ENCODE peak calls at places on chromosomes 11 and 22, in six cellular contexts. J, W, N, H, S and B are unnamed samples.

GRCh38 chr22:20062043-20062765 is 17.8 kb upstream of the DGCR8 start:
- DNase-seq in J (no peak), W (no peak), N (no peak), H (no peak), S (no peak), B (no peak)

GRCh38 chr11:41403462-41403861 is 56.0 kb downstream of the LRRC4C start:
- DNase-seq in J (no peak), W (no peak), N (no peak), H (no peak), S (no peak), B (no peak)

GRCh38 chr11:8209208-8209807 is 40.5 kb upstream of the RIC3 start:
- DNase-seq in J (peak), W (no peak), N (peak), H (no peak), S (no peak), B (no peak)

GRCh38 chr11:75305993-75306392 is 45.5 kb downstream of the ARRB1 start:
- DNase-seq in J (no peak), W (no peak), N (no peak), H (no peak), S (no peak), B (no peak)

GRCh38 chr22:22195265-22196017 is 49.1 kb upstream of the VPREB1 start:
- DNase-seq in J (peak), W (peak), N (peak), H (no peak), S (peak), B (no peak)

GRCh38 chr11:119433369-119433749 is 10.4 kb upstream of the THY1 start:
- DNase-seq in J (no peak), W (no peak), N (no peak), H (no peak), S (no peak), B (no peak)

GRCh38 chr11:36317992-36318391 is 21.9 kb downstream of the PRR5L start:
- DNase-seq in J (no peak), W (no peak), N (no peak), H (no peak), S (no peak), B (no peak)

GRCh38 chr11:60717956-60718355 is 6.6 kb upstream of the MS4A18 start:
- DNase-seq in J (no peak), W (no peak), N (no peak), H (no peak), S (no peak), B (no peak)

GRCh38 chr11:112797653-112798293 is 163.4 kb upstream of the NCAM1 start:
- DNase-seq in J (peak), W (peak), N (peak), H (peak), S (no peak), B (no peak)

GRCh38 chr11:130037881-130038601 is 31.7 kb upstream of the APLP2 start:
- DNase-seq in J (no peak), W (no peak), N (no peak), H (no peak), S (no peak), B (no peak)

GRCh38 chr11:65311197-65311631 is 3.5 kb upstream of the CDC42EP2 start:
- DNase-seq in J (no peak), W (peak), N (no peak), H (no peak), S (no peak), B (no peak)

GRCh38 chr22:29306830-29307657 is 594 bp downstream of the GAS2L1 start:
- DNase-seq in J (no peak), W (peak), N (peak), H (no peak), S (no peak), B (no peak)

GRCh38 chr22:40951795-40952602 is 821 bp downstream of the RBX1 start:
- DNase-seq in J (no peak), W (no peak), N (no peak), H (no peak), S (no peak), B (no peak)

GRCh38 chr11:120467627-120468026 is 43.9 kb upstream of the GRIK4 start:
- DNase-seq in J (no peak), W (no peak), N (no peak), H (no peak), S (no peak), B (no peak)

GRCh38 chr11:108693852-108694251 is 29.0 kb downstream of the DDX10 start:
- DNase-seq in J (no peak), W (no peak), N (no peak), H (no peak), S (no peak), B (no peak)

GRCh38 chr22:28976588-28976987 is 85.0 kb downstream of the C22orf31 start:
- DNase-seq in J (no peak), W (no peak), N (no peak), H (no peak), S (no peak), B (no peak)

GRCh38 chr22:30611197-30611596 is 4.2 kb downstream of the TCN2 start:
- DNase-seq in J (no peak), W (no peak), N (no peak), H (no peak), S (no peak), B (no peak)

GRCh38 chr11:19437760-19438159 is 197.0 kb upstream of the E2F8 start:
- DNase-seq in J (no peak), W (no peak), N (no peak), H (no peak), S (no peak), B (no peak)

GRCh38 chr22:45073064-45073463 is 63.3 kb upstream of the PHF21B start:
- DNase-seq in J (no peak), W (no peak), N (no peak), H (no peak), S (no peak), B (no peak)

GRCh38 chr11:62372871-62373270 is 35.6 kb downstream of the ASRGL1 start:
- DNase-seq in J (no peak), W (no peak), N (no peak), H (no peak), S (no peak), B (no peak)

GRCh38 chr11:16883179-16883578 is 131.0 kb downstream of the PLEKHA7 start:
- DNase-seq in J (no peak), W (peak), N (no peak), H (no peak), S (no peak), B (peak)

GRCh38 chr11:19168090-19168489 is 33.7 kb downstream of the CSRP3 start:
- DNase-seq in J (no peak), W (peak), N (no peak), H (no peak), S (no peak), B (no peak)

GRCh38 chr22:41364955-41365354 is 16.8 kb upstream of the TEF start:
- DNase-seq in J (no peak), W (no peak), N (no peak), H (no peak), S (no peak), B (no peak)

GRCh38 chr11:9825315-9825714 is 161.4 kb downstream of the SWAP70 start:
- DNase-seq in J (no peak), W (no peak), N (no peak), H (no peak), S (no peak), B (no peak)

GRCh38 chr11:17277024-17277584 is 565 bp downstream of the NUCB2 start:
- DNase-seq in J (no peak), W (no peak), N (no peak), H (no peak), S (no peak), B (no peak)

GRCh38 chr11:62061356-62062222 is 62.2 kb upstream of the INCENP start:
- DNase-seq in J (no peak), W (no peak), N (no peak), H (no peak), S (no peak), B (no peak)

GRCh38 chr22:37330200-37331033 is 48.1 kb downstream of the CYTH4 start:
- DNase-seq in J (peak), W (no peak), N (no peak), H (peak), S (no peak), B (no peak)
- H3K27ac ChIP-seq in J (no peak), W (no peak), N (no peak), H (no peak), S (no peak), B (no peak)

DNA sequence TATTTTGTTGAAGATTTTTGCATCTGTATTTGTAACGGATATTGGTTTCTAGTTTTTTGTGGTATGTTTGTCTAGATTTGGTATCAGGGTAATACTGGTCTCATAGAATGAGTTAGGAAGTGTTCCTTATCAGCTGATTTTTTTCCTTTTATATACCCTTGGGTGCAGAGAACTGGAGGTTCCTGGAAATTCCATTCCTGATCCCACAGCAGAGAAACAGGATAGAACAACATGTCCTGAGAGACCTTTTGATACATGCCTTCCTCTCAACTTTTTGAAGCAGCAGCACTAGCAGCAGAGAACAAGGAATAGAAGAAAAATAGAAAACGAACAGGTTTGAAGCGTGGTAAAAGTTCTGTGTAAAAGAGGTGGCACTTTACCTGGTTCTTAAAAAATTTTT is 36.8 kb downstream of the BIRC2 start:
- DNase-seq in J (no peak), W (no peak), N (no peak), H (no peak), S (no peak), B (no peak)
- H3K27ac ChIP-seq in J (no peak), W (no peak), N (no peak), H (no peak), S (no peak), B (no peak)

GRCh38 chr11:58027341-58027740 is 3.4 kb upstream of the OR6Q1 start:
- DNase-seq in J (no peak), W (no peak), N (no peak), H (no peak), S (no peak), B (peak)

GRCh38 chr11:58028687-58029411 is 1.9 kb upstream of the OR6Q1 start:
- DNase-seq in J (no peak), W (no peak), N (no peak), H (no peak), S (no peak), B (peak)

GRCh38 chr11:58023435-58023931 is at the start of gene OR9Q1:
- DNase-seq in J (no peak), W (no peak), N (no peak), H (no peak), S (no peak), B (no peak)

GRCh38 chr11:58024601-58025091 is 965 bp downstream of the OR9Q1 start:
- DNase-seq in J (no peak), W (peak), N (no peak), H (no peak), S (no peak), B (no peak)
- H3K27ac ChIP-seq in J (no peak), W (no peak), N (no peak), H (no peak), S (no peak), B (no peak)

DNA sequence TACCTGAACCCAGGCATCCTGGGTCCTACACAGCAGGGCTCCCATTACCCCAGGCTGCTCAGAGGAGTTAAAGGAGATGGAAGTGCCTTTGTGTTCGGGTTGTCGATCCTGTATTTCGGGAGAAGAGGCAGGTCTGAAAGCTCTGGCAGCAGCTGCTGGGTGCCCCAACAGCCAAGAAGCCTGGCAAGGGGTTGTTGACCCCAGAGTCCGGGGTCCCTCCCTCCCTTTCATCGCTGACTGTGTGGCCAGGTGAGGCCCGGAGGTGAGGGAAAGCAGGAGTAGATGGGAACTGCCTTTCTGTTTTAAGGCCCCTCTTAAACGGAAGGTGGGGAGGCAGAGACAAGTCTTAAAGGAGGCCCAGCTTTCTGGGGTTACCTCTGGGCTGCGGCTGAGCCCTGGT is 106.0 kb upstream of the SYT13 start:
- DNase-seq in J (no peak), W (no peak), N (no peak), H (no peak), S (no peak), B (no peak)
- H3K27ac ChIP-seq in J (no peak), W (no peak), N (no peak), H (no peak), S (no peak), B (peak)

GRCh38 chr11:35163707-35164496 is 24.9 kb downstream of the CD44 start:
- DNase-seq in J (no peak), W (no peak), N (no peak), H (no peak), S (no peak), B (no peak)

GRCh38 chr11:35168606-35169200 is 29.7 kb downstream of the CD44 start:
- DNase-seq in J (no peak), W (no peak), N (no peak), H (no peak), S (no peak), B (no peak)

GRCh38 chr11:35167451-35167954 is 28.5 kb downstream of the CD44 start:
- DNase-seq in J (no peak), W (peak), N (no peak), H (no peak), S (no peak), B (no peak)

GRCh38 chr11:35165416-35166368 is 26.7 kb downstream of the CD44 start:
- DNase-seq in J (no peak), W (no peak), N (no peak), H (no peak), S (peak), B (no peak)

DNA sequence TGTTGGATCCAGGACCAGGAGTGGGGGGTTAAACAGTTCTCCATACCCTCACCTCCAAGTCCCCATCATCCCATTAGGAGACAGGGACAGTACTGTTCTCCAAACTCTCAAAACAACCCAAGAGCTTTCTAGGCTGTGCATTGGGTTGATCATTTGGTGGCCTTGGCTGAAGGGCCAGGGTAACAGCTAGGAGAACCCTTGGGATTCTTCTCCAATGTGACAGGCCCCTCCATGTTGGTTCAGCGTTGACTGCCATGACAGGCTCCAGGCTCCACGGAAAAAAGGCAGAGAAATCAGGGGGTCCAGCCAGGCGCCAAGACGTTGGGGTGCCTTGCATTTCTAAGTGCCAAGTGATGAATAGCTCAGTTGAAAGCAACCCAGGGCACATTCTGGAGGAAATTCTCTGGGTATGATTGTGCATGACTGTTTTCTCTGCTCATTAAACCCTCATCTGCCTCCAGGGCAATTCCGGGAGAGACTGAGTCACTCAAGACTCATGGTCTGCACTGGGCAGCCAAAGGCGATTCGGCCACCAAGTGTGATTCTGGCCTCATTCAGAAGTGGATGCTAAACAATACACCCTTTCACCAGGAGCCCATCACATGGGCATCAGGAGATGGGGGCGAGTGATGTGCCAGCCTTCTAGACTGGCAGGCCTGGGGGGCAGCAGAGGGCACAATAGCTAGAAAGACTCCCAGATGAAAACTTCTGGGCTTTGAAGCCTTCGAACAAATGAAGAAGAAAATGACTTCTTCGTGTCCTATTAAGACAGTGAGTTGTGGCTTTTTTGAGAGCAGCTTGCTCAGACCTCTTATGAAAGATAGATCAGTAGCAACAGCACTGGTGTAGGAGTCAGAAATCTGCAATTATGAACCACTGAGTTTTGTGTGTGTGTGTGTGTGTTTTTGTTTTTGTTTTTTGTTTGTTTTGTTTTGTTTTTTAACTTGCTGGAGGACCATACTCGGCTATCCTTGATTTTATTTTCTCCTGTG is 27.7 kb downstream of the CD44 start:
- DNase-seq in J (no peak), W (no peak), N (peak), H (no peak), S (no peak), B (no peak)
- H3K27ac ChIP-seq in J (no peak), W (no peak), N (peak), H (no peak), S (peak), B (no peak)

GRCh38 chr11:1939006-1939626 is 8.0 kb upstream of the MRPL23 start:
- DNase-seq in J (peak), W (no peak), N (no peak), H (no peak), S (no peak), B (no peak)
- H3K27ac ChIP-seq in J (no peak), W (no peak), N (no peak), H (no peak), S (no peak), B (no peak)

DNA sequence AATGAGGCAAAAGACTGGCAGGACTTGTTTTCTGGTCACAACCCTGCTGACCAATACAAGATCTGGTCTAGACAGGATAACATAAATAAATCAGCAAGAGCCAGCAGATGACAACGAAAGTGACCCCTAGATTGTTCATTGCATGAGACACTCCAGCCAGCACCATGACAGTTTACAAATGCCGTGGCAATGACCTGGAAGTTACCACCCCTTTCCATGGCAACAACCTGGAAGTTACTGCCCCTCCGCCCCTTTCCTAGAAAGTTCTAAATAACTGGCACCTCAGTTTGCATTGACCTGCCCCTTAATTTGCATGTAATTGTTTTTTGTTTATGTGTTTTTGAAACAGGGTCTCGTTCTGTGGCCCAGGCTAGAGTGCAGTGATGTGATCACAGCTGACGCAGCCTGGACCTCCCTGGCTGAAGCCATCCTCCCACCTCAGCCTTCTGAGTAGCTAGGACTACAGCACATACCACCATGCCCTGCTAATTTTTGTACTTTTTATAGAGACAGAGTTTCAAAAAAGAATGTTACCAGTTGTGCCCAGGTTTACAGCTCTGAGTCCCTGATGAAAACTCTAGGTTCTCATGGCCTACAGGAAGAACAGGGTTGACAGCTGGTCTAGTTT is 38.1 kb upstream of the WT1 start:
- DNase-seq in J (no peak), W (no peak), N (no peak), H (no peak), S (no peak), B (no peak)
- H3K27ac ChIP-seq in J (no peak), W (no peak), N (no peak), H (no peak), S (no peak), B (no peak)

GRCh38 chr22:48721394-48721666 is 1106.3 kb downstream of the BRD1 start:
- DNase-seq in J (no peak), W (no peak), N (no peak), H (no peak), S (no peak), B (no peak)

GRCh38 chr22:48717883-48718817 is 1109.5 kb downstream of the BRD1 start:
- DNase-seq in J (no peak), W (no peak), N (no peak), H (no peak), S (no peak), B (no peak)

GRCh38 chr22:48718818-48719500 is 1108.7 kb downstream of the BRD1 start:
- DNase-seq in J (no peak), W (no peak), N (no peak), H (no peak), S (no peak), B (no peak)

GRCh38 chr22:48720662-48721393 is 1106.8 kb downstream of the BRD1 start:
- DNase-seq in J (no peak), W (no peak), N (no peak), H (no peak), S (no peak), B (no peak)

DNA sequence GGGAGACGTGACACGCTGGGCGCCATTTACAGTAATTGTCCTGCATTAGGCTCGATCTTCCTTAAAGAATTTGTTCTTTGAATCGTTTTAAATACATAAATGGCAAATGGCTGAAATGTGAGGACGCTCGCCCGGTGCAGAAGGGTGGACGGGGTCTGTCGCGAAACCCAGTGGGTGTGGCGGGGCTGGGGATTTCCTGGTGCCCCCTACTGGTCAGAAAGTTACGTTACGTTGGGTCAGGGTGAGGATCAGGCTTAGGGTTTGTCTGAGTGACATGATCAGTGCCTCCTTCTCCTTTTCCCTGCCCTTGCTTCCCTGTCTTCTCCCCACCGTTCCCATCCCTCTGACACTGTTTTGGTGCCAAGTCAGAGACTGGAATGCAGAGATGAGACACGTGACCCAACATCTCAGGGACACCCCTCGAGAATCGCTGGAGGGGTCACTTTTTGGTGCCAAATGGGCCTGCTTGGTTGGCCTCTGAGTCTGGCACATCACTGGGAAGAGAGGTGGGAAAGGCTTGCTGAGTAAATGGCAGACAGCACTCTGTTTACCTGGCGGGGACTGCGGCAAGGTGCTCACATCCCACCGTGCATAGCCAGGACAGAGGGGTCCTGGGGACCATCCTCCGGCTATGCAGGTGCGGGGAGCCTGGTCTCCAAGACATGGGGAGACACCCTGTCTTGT is 1107.6 kb downstream of the BRD1 start:
- DNase-seq in J (peak), W (no peak), N (no peak), H (no peak), S (no peak), B (no peak)
- H3K27ac ChIP-seq in J (no peak), W (no peak), N (no peak), H (no peak), S (no peak), B (no peak)